ENCODE peak calls at places on chromosomes 13 and 19, in ten cellular contexts. O is upper lobe of right lung, P is stomach, U is DND-41, J is vagina, D is esophagus squamous epithelium, T is Peyer's patch, E is heart left ventricle, A is tibial artery, S is A549. X is an unnamed sample.

GRCh38 chr19:53328967-53329366 is 4.6 kb upstream of the ZNF845 start:
- DNase-seq in O (peak; percentile 73), P (no peak), U (no peak), J (no peak), D (no peak), T (no peak), E (peak; percentile 79), A (peak; percentile 73), S (no peak), X (no peak)

GRCh38 chr13:44280461-44280860 is 93.2 kb upstream of the SERP2 start:
- DNase-seq in O (no peak), P (no peak), U (no peak), J (no peak), D (no peak), T (no peak), E (no peak), A (no peak), S (no peak), X (no peak)

GRCh38 chr19:39824143-39825092 is 9.5 kb downstream of the DYRK1B start:
- DNase-seq in O (peak; percentile 87), P (peak; percentile 92), U (peak; percentile 92), J (no peak), D (peak; percentile 71), T (peak; percentile 95), E (peak; percentile 92), A (peak; percentile 94), S (no peak), X (peak; percentile 88)

GRCh38 chr13:36059366-36059765 is 71.8 kb downstream of the DCLK1 start:
- DNase-seq in O (no peak), P (no peak), U (no peak), J (no peak), D (no peak), T (no peak), E (no peak), A (no peak), S (no peak), X (no peak)

GRCh38 chr19:8571006-8571411 is 6.2 kb downstream of the MYO1F start:
- DNase-seq in O (peak; percentile 76), P (peak; percentile 47), U (peak; percentile 77), J (no peak), D (no peak), T (peak; percentile 84), E (no peak), A (no peak), S (peak; percentile 59), X (no peak)

GRCh38 chr19:50555447-50556235 is 12.6 kb downstream of the LRRC4B start:
- DNase-seq in O (no peak), P (no peak), U (no peak), J (no peak), D (no peak), T (no peak), E (no peak), A (no peak), S (no peak), X (no peak)

GRCh38 chr19:55152017-55152416 is 3.0 kb upstream of the TNNT1 start:
- DNase-seq in O (no peak), P (no peak), U (peak; percentile 44), J (no peak), D (no peak), T (no peak), E (no peak), A (no peak), S (no peak), X (no peak)

GRCh38 chr19:49514151-49514550 is 1.7 kb downstream of the FCGRT start:
- DNase-seq in O (peak; percentile 70), P (peak; percentile 46), U (no peak), J (no peak), D (no peak), T (no peak), E (peak; percentile 11), A (no peak), S (no peak), X (no peak)

GRCh38 chr13:23871616-23872220 is 17.5 kb downstream of the MIPEP start:
- DNase-seq in O (no peak), P (no peak), U (no peak), J (no peak), D (no peak), T (no peak), E (no peak), A (no peak), S (no peak), X (peak; percentile 52)

GRCh38 chr13:71871180-71871754 is 4.3 kb upstream of the DACH1 start:
- DNase-seq in O (no peak), P (no peak), U (no peak), J (no peak), D (no peak), T (no peak), E (no peak), A (no peak), S (no peak), X (no peak)

GRCh38 chr13:21240586-21240985 is 64.1 kb downstream of the MRPL57 start:
- DNase-seq in O (no peak), P (no peak), U (peak; percentile 56), J (no peak), D (no peak), T (no peak), E (no peak), A (no peak), S (no peak), X (no peak)

GRCh38 chr13:112740502-112741131 is 50.8 kb downstream of the ATP11A start:
- DNase-seq in O (peak; percentile 67), P (peak; percentile 45), U (no peak), J (no peak), D (no peak), T (peak; percentile 68), E (peak; percentile 87), A (peak; percentile 79), S (no peak), X (no peak)

GRCh38 chr19:4597278-4597974 is 37.9 kb upstream of the SEMA6B start:
- DNase-seq in O (no peak), P (no peak), U (no peak), J (no peak), D (no peak), T (no peak), E (no peak), A (no peak), S (peak; percentile 64), X (peak; percentile 52)

GRCh38 chr19:9009431-9009830 is 778 bp downstream of the MUC16 start:
- DNase-seq in O (no peak), P (no peak), U (no peak), J (no peak), D (no peak), T (no peak), E (no peak), A (no peak), S (no peak), X (no peak)

GRCh38 chr19:50387176-50387867 is 3.2 kb downstream of the POLD1 start:
- DNase-seq in O (peak; percentile 85), P (no peak), U (no peak), J (no peak), D (no peak), T (no peak), E (no peak), A (no peak), S (no peak), X (no peak)

GRCh38 chr19:38617764-38618589 is at the start of gene MAP4K1:
- DNase-seq in O (peak; percentile 74), P (peak; percentile 53), U (peak; percentile 91), J (no peak), D (peak; percentile 54), T (peak; percentile 95), E (peak; percentile 52), A (no peak), S (no peak), X (no peak)
- TF ChIP-seq CTCF in O (no peak), P (no peak), U (no peak), J (no peak), D (no peak), T (no peak), E (no peak), A (no peak), S (no peak), X (no peak)

GRCh38 chr13:101846701-101847100 is 394.2 kb downstream of the ITGBL1 start:
- DNase-seq in O (no peak), P (no peak), U (no peak), J (no peak), D (no peak), T (no peak), E (no peak), A (no peak), S (no peak), X (no peak)

GRCh38 chr13:101841687-101842086 is 389.2 kb downstream of the ITGBL1 start:
- DNase-seq in O (no peak), P (no peak), U (no peak), J (no peak), D (no peak), T (no peak), E (no peak), A (no peak), S (no peak), X (no peak)

GRCh38 chr13:101845501-101846012 is 393.1 kb downstream of the ITGBL1 start:
- DNase-seq in O (no peak), P (no peak), U (no peak), J (no peak), D (no peak), T (no peak), E (no peak), A (no peak), S (no peak), X (no peak)
- H3K27ac ChIP-seq in O (no peak overlapping the region), P (no peak overlapping the region), U (no peak overlapping the region), J (no peak overlapping the region), D (no peak overlapping the region), T (no peak overlapping the region), E (no peak overlapping the region), A (no peak overlapping the region), S (no peak overlapping the region), X (no peak overlapping the region)

GRCh38 chr13:61136515-61136914 is 279.1 kb downstream of the PCDH20 start:
- DNase-seq in O (no peak), P (no peak), U (no peak), J (no peak), D (no peak), T (no peak), E (no peak), A (no peak), S (no peak), X (no peak)
- TF ChIP-seq CTCF in O (no peak), P (no peak), U (no peak), J (no peak), D (no peak), T (no peak), E (no peak), A (no peak), S (no peak), X (no peak)

DNA sequence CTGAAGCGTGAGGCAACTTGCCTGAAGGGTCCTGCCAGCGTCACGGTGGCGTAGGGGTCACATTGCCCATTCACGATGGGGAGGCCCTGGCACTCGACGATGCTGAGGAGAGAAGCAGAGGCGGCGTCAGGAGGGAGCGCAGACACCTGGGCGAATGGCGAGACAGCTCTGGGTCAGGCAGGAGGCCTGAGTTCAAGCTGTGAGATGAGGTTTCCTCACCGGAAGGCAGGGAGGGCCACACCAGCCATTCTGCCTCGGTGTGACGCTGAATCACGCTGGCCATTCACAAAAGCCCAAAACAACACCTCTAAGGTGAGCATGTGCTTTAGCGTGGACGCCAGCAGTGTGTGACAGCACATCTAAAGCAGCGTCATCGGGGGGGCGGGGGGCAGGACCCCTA is 54.0 kb upstream of the C13orf46 start:
- DNase-seq in O (no peak), P (no peak), U (no peak), J (no peak), D (no peak), T (no peak), E (no peak), A (no peak), S (no peak), X (no peak)
- H3K27ac ChIP-seq in O (no peak overlapping the region), P (peak overlapping the region; percentile 66), U (no peak overlapping the region), J (peak overlapping the region; percentile 72), D (peak overlapping the region; percentile 83), T (peak overlapping the region; percentile 32), E (no peak overlapping the region), A (peak overlapping the region; percentile 50), S (no peak overlapping the region), X (no peak overlapping the region)